ENCODE peak calls at places on chromosomes 6 and 20, in ten cellular contexts. R is right atrium auricular region, D is heart left ventricle, B is HFFc6, V is GM20000, X is GM12878, P is astrocyte of the cerebellum, C is IMR-90, E is left lung, O is upper lobe of right lung. Y is an unnamed sample.

GRCh38 chr6:158707120-158707519 is 57.3 kb downstream of the SYTL3 start:
- DNase-seq in D (peak), P (no peak), E (peak), R (no peak), B (peak), C (peak), O (peak), X (no peak), V (no peak), Y (no peak)

GRCh38 chr6:39173276-39173675 is 56.0 kb downstream of the KCNK5 start:
- DNase-seq in C (no peak), P (no peak), R (no peak), O (no peak), V (no peak), D (no peak), B (no peak), E (no peak), X (no peak), Y (no peak)

GRCh38 chr6:99424022-99424421 is 1.1 kb downstream of the PNISR start:
- DNase-seq in D (no peak), C (no peak), O (no peak), R (no peak), X (no peak), P (no peak), V (no peak), E (no peak), B (no peak), Y (no peak)

GRCh38 chr6:57256541-57256940 is 34.4 kb upstream of the RAB23 start:
- DNase-seq in E (no peak), D (no peak), R (no peak), O (no peak), V (no peak), P (no peak), B (no peak), X (no peak), C (peak), Y (no peak)

GRCh38 chr6:150320450-150320849 is 48.4 kb upstream of the IYD start:
- DNase-seq in B (no peak), O (no peak), V (no peak), E (no peak), D (peak), C (no peak), R (peak), X (no peak), P (peak), Y (no peak)

GRCh38 chr6:144286503-144287393 is 1.6 kb downstream of the UTRN start:
- DNase-seq in C (peak), E (peak), D (peak), X (no peak), P (peak), V (peak), B (peak), R (peak), O (peak), Y (peak)

GRCh38 chr20:15756401-15756800 is 816.8 kb downstream of the KIF16B start:
- DNase-seq in R (no peak), V (no peak), B (no peak), C (no peak), X (no peak), P (no peak), D (no peak), O (no peak), E (no peak), Y (no peak)

GRCh38 chr6:140043762-140044378 is 669.4 kb upstream of the CITED2 start:
- DNase-seq in D (no peak), X (no peak), E (no peak), V (no peak), P (no peak), R (no peak), C (peak), O (no peak), B (peak), Y (no peak)

GRCh38 chr6:153613719-153614455 is 425.2 kb upstream of the OPRM1 start:
- DNase-seq in X (no peak), V (no peak), C (no peak), D (no peak), O (no peak), P (no peak), R (no peak), E (no peak), B (no peak), Y (no peak)

GRCh38 chr20:58141971-58142842 is 86.2 kb downstream of the ANKRD60 start:
- DNase-seq in C (no peak), D (no peak), R (peak), B (no peak), O (peak), X (no peak), P (no peak), E (no peak), V (no peak), Y (peak)

GRCh38 chr20:13494019-13494418 is 144.7 kb downstream of the TASP1 start:
- DNase-seq in B (no peak), E (no peak), P (no peak), R (no peak), D (no peak), O (no peak), C (peak), V (no peak), X (no peak), Y (no peak)

GRCh38 chr6:62283828-62284411 is 2.1 kb downstream of the KHDRBS2 start:
- DNase-seq in O (no peak), V (peak), E (no peak), R (no peak), P (no peak), X (no peak), B (peak), C (peak), D (no peak), Y (no peak)

GRCh38 chr6:87487555-87487954 is 14.8 kb downstream of the SLC35A1 start:
- DNase-seq in R (no peak), V (no peak), P (peak), B (no peak), X (no peak), D (no peak), E (no peak), C (peak), O (no peak), Y (no peak)

GRCh38 chr6:107066697-107067659 is 39.0 kb downstream of the MTRES1 start:
- DNase-seq in C (peak), R (no peak), P (no peak), E (no peak), O (no peak), B (no peak), X (no peak), V (peak), D (no peak), Y (no peak)

GRCh38 chr6:7723041-7723447 is 2.9 kb upstream of the BMP6 start:
- DNase-seq in V (peak), E (peak), R (peak), B (peak), D (peak), X (no peak), O (peak), P (peak), C (peak), Y (peak)

GRCh38 chr6:123849406-123849805 is 45.7 kb downstream of the NKAIN2 start:
- DNase-seq in D (no peak), X (no peak), O (no peak), R (no peak), P (no peak), E (no peak), C (no peak), B (no peak), V (no peak), Y (no peak)

GRCh38 chr6:44167567-44167966 is 8.9 kb downstream of the CAPN11 start:
- DNase-seq in R (no peak), X (no peak), O (no peak), B (no peak), E (no peak), P (no peak), V (no peak), D (no peak), C (no peak), Y (no peak)

GRCh38 chr6:17226766-17227338 is 54.3 kb upstream of the RBM24 start:
- DNase-seq in O (no peak), X (no peak), P (no peak), E (no peak), V (no peak), R (no peak), B (no peak), D (no peak), C (peak), Y (no peak)

GRCh38 chr20:32036716-32037355 is 15.2 kb upstream of the HCK start:
- DNase-seq in C (peak), V (no peak), X (no peak), D (no peak), O (no peak), R (no peak), E (no peak), B (no peak), P (no peak), Y (no peak)

GRCh38 chr20:53942121-53942816 is 128.1 kb downstream of the BCAS1 start:
- DNase-seq in R (no peak), B (no peak), P (no peak), V (no peak), O (no peak), E (no peak), C (no peak), D (no peak), X (peak), Y (no peak)

GRCh38 chr6:35737413-35738211 is 780 bp downstream of the ARMC12 start:
- DNase-seq in R (no peak), V (peak), E (no peak), X (no peak), O (no peak), B (peak), C (peak), P (peak), D (no peak), Y (no peak)

GRCh38 chr6:50791900-50792508 is 26.7 kb upstream of the TFAP2B start:
- DNase-seq in B (peak), C (peak), D (no peak), R (no peak), P (no peak), E (no peak), O (no peak), X (no peak), V (peak), Y (no peak)

GRCh38 chr20:46090095-46090388 is 280 bp upstream of the NCOA5 start:
- DNase-seq in R (no peak), C (no peak), P (no peak), X (no peak), O (no peak), B (no peak), D (no peak), V (no peak), E (no peak), Y (no peak)

GRCh38 chr6:160110724-160111123 is 10.9 kb upstream of the SLC22A1 start:
- DNase-seq in B (no peak), V (no peak), X (no peak), E (no peak), O (no peak), D (no peak), P (no peak), C (peak), R (no peak), Y (no peak)

GRCh38 chr20:61948586-61949362 is 116.9 kb downstream of the TAF4 start:
- DNase-seq in P (no peak), E (peak), C (no peak), R (no peak), V (no peak), B (no peak), O (peak), D (no peak), X (no peak), Y (no peak)

GRCh38 chr20:1336699-1337387 is 7.9 kb upstream of the SDCBP2 start:
- DNase-seq in V (no peak), C (no peak), B (no peak), P (peak), E (peak), O (peak), X (no peak), R (peak), D (peak), Y (peak)

GRCh38 chr6:142885182-142885867 is 59.7 kb downstream of the HIVEP2 start:
- DNase-seq in E (peak), P (peak), C (peak), D (peak), X (peak), B (peak), V (peak), O (no peak), R (no peak), Y (no peak)

GRCh38 chr6:4615891-4616290 is 160.3 kb upstream of the CDYL start:
- DNase-seq in B (no peak), D (no peak), R (no peak), P (no peak), X (no peak), C (peak), V (no peak), E (no peak), O (no peak), Y (no peak)

GRCh38 chr6:26088344-26088743 is 1.1 kb downstream of the HFE start:
- DNase-seq in O (no peak), D (no peak), C (no peak), V (no peak), B (no peak), E (no peak), X (no peak), R (no peak), P (no peak), Y (no peak)

GRCh38 chr6:137443901-137444300 is 50.3 kb downstream of the OLIG3 start:
- DNase-seq in C (no peak), D (no peak), V (no peak), O (no peak), B (no peak), X (no peak), P (no peak), R (no peak), E (no peak), Y (no peak)
- TF ChIP-seq CTCF in C (no peak), D (no peak), V (no peak), O (no peak), B (no peak), X (no peak), P (no peak), R (no peak), E (no peak), Y (peak)

GRCh38 chr6:52098649-52099184 is 11.3 kb upstream of the PKHD1 start:
- DNase-seq in R (no peak), P (no peak), O (no peak), D (no peak), E (no peak), V (no peak), X (no peak), C (no peak), B (no peak), Y (no peak)
- TF ChIP-seq CTCF in R (no peak), P (no peak), O (no peak), D (no peak), E (no peak), V (no peak), X (no peak), C (no peak), B (no peak), Y (no peak)

GRCh38 chr6:166516256-166516655 is 70.2 kb downstream of the RAMACL start:
- DNase-seq in D (no peak), O (no peak), R (no peak), C (peak), V (no peak), E (no peak), B (no peak), X (no peak), P (no peak), Y (no peak)

GRCh38 chr6:166511316-166511715 is 75.2 kb downstream of the RAMACL start:
- DNase-seq in P (no peak), X (no peak), D (no peak), V (no peak), O (no peak), C (no peak), R (no peak), E (no peak), B (no peak), Y (no peak)

GRCh38 chr6:166512567-166512966 is 73.9 kb downstream of the RAMACL start:
- DNase-seq in O (no peak), P (no peak), R (no peak), B (no peak), X (no peak), C (no peak), D (no peak), V (peak), E (no peak), Y (no peak)

GRCh38 chr6:166514196-166514595 is 72.3 kb downstream of the RAMACL start:
- DNase-seq in P (no peak), V (no peak), C (peak), R (no peak), B (no peak), O (no peak), X (no peak), E (no peak), D (no peak), Y (no peak)

GRCh38 chr6:166515072-166515810 is 71.2 kb downstream of the RAMACL start:
- DNase-seq in V (peak), O (no peak), R (no peak), C (peak), D (no peak), P (peak), X (no peak), B (peak), E (no peak), Y (no peak)
- TF ChIP-seq CTCF in V (no peak), O (peak), R (no peak), C (peak), D (no peak), P (peak), X (no peak), B (peak), E (no peak), Y (no peak)

GRCh38 chr6:168119539-168119938 is 40.5 kb upstream of the FRMD1 start:
- DNase-seq in X (no peak), B (no peak), E (no peak), R (no peak), C (no peak), P (no peak), D (no peak), O (no peak), V (no peak), Y (no peak)

GRCh38 chr6:168116975-168117899 is 38.2 kb upstream of the FRMD1 start:
- DNase-seq in P (no peak), B (no peak), E (peak), C (no peak), D (no peak), O (no peak), X (no peak), R (no peak), V (no peak), Y (peak)

GRCh38 chr6:168116446-168116974 is 37.5 kb upstream of the FRMD1 start:
- DNase-seq in D (no peak), O (no peak), P (no peak), X (no peak), R (no peak), C (no peak), B (no peak), V (no peak), E (no peak), Y (peak)

GRCh38 chr6:168118935-168119334 is 39.9 kb upstream of the FRMD1 start:
- DNase-seq in O (no peak), V (no peak), P (no peak), D (no peak), E (no peak), R (no peak), B (no peak), C (no peak), X (no peak), Y (peak)

GRCh38 chr6:168117942-168118341 is 38.9 kb upstream of the FRMD1 start:
- DNase-seq in P (no peak), C (no peak), D (no peak), O (no peak), X (no peak), V (no peak), E (no peak), R (no peak), B (no peak), Y (no peak)
- TF ChIP-seq CTCF in P (peak), C (peak), D (peak), O (peak), X (no peak), V (no peak), E (peak), R (no peak), B (peak), Y (peak)

DNA sequence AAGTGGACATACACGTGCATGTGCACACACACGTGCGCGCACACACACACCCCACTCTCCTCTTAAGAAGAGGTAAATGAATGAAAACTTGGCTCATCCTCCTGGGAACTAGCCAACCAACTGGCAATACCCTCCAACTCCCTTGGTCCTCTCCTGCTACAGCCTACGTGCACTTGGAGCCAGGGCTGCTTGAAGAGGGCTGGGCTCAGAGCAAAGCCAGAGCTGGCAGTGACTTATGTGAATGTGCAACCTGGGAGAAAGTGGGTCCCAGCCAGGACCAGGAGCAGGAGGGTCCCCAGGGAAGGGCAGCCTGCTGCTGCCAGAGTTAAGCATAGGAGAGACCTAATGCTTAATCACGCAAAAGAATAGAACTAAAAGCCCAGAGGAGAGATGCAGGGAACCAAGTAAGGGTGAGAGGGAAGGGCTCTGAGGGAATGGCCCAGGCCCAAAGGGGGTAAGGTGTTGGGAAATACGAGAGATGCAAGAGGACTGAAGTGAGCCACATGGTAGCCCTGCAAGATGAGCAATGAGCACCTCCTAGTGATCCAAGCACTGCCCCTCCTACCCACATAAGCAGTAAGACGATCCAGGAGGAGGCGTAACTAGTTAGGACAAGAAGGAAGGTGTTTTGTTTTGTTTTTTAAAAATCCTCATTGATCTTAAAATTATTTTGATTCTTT is 24.7 kb downstream of the TRAF3IP2 start:
- DNase-seq in O (no peak), V (no peak), X (no peak), R (no peak), C (peak), E (no peak), B (no peak), D (no peak), P (no peak), Y (no peak)
- TF ChIP-seq CTCF in O (no peak), V (no peak), X (no peak), R (no peak), C (no peak), E (no peak), B (no peak), D (no peak), P (no peak), Y (no peak)